ENCODE peak calls at places on chromosomes 13 and 19, in five cellular contexts. One of them, this sample, is unnamed.

GRCh38 chr13:90105276-90105675 is 1242.2 kb upstream of the MIR17HG start:
- DNase-seq in astrocyte of the cerebellum: peak; percentile 19
- DNase-seq in AG09319: no peak
- DNase-seq in left lung: no peak
- DNase-seq in progenitor cell of endocrine pancreas: no peak
- DNase-seq in this sample: no peak

GRCh38 chr19:3479177-3479818 is 1.0 kb downstream of the SMIM24 start:
- DNase-seq in astrocyte of the cerebellum: no peak
- DNase-seq in AG09319: no peak
- DNase-seq in left lung: no peak
- DNase-seq in progenitor cell of endocrine pancreas: no peak
- DNase-seq in this sample: no peak

GRCh38 chr13:105972306-105972721 is 563.1 kb downstream of the EFNB2 start:
- DNase-seq in astrocyte of the cerebellum: no peak
- DNase-seq in AG09319: no peak
- DNase-seq in left lung: no peak
- DNase-seq in progenitor cell of endocrine pancreas: no peak
- DNase-seq in this sample: no peak

GRCh38 chr13:99501952-99502310 is 659 bp downstream of the TM9SF2 start:
- DNase-seq in astrocyte of the cerebellum: no peak
- DNase-seq in AG09319: no peak
- DNase-seq in left lung: no peak
- DNase-seq in progenitor cell of endocrine pancreas: no peak
- DNase-seq in this sample: no peak

GRCh38 chr13:29861694-29862110 is 11.3 kb upstream of the UBL3 start:
- DNase-seq in astrocyte of the cerebellum: no peak
- DNase-seq in AG09319: no peak
- DNase-seq in left lung: no peak
- DNase-seq in progenitor cell of endocrine pancreas: no peak
- DNase-seq in this sample: peak; percentile 84

GRCh38 chr19:35240322-35240721 is 8.5 kb upstream of the LSR start:
- DNase-seq in astrocyte of the cerebellum: no peak
- DNase-seq in AG09319: no peak
- DNase-seq in left lung: no peak
- DNase-seq in progenitor cell of endocrine pancreas: no peak
- DNase-seq in this sample: no peak

GRCh38 chr13:103282571-103283450 is 216.6 kb upstream of the SLC10A2 start:
- DNase-seq in astrocyte of the cerebellum: peak; percentile 90
- DNase-seq in AG09319: no peak
- DNase-seq in left lung: no peak
- DNase-seq in progenitor cell of endocrine pancreas: no peak
- DNase-seq in this sample: peak; percentile 27

GRCh38 chr19:18495204-18495911 is 26.5 kb downstream of the ELL start:
- DNase-seq in astrocyte of the cerebellum: no peak
- DNase-seq in AG09319: no peak
- DNase-seq in left lung: no peak
- DNase-seq in progenitor cell of endocrine pancreas: no peak
- DNase-seq in this sample: no peak

GRCh38 chr13:21402586-21403307 is 56.4 kb downstream of the ZDHHC20 start:
- DNase-seq in astrocyte of the cerebellum: no peak
- DNase-seq in AG09319: no peak
- DNase-seq in left lung: no peak
- DNase-seq in progenitor cell of endocrine pancreas: no peak
- DNase-seq in this sample: no peak

GRCh38 chr19:44607049-44607448 is 6.3 kb upstream of the IGSF23 start:
- DNase-seq in astrocyte of the cerebellum: no peak
- DNase-seq in AG09319: peak; percentile 31
- DNase-seq in left lung: no peak
- DNase-seq in progenitor cell of endocrine pancreas: no peak
- DNase-seq in this sample: no peak

GRCh38 chr13:46295531-46296464 is 84.1 kb downstream of the LRRC63 start:
- DNase-seq in astrocyte of the cerebellum: peak; percentile 92
- DNase-seq in AG09319: peak; percentile 92
- DNase-seq in left lung: no peak
- DNase-seq in progenitor cell of endocrine pancreas: no peak
- DNase-seq in this sample: peak; percentile 49

GRCh38 chr13:28268800-28269223 is 130.5 kb downstream of the PAN3 start:
- DNase-seq in astrocyte of the cerebellum: no peak
- DNase-seq in AG09319: no peak
- DNase-seq in left lung: no peak
- DNase-seq in progenitor cell of endocrine pancreas: no peak
- DNase-seq in this sample: no peak

GRCh38 chr13:48801255-48801654 is 147.5 kb downstream of the CYSLTR2 start:
- DNase-seq in astrocyte of the cerebellum: no peak
- DNase-seq in AG09319: peak; percentile 56
- DNase-seq in left lung: no peak
- DNase-seq in progenitor cell of endocrine pancreas: no peak
- DNase-seq in this sample: peak; percentile 54

GRCh38 chr13:101691326-101691725 is 238.9 kb downstream of the ITGBL1 start:
- DNase-seq in astrocyte of the cerebellum: no peak
- DNase-seq in AG09319: no peak
- DNase-seq in left lung: no peak
- DNase-seq in progenitor cell of endocrine pancreas: no peak
- DNase-seq in this sample: no peak

GRCh38 chr13:27182844-27183497 is 11.4 kb upstream of the USP12 start:
- DNase-seq in astrocyte of the cerebellum: peak; percentile 28
- DNase-seq in AG09319: no peak
- DNase-seq in left lung: no peak
- DNase-seq in progenitor cell of endocrine pancreas: no peak
- DNase-seq in this sample: no peak

GRCh38 chr13:101529419-101529818 is 76.9 kb downstream of the ITGBL1 start:
- DNase-seq in astrocyte of the cerebellum: peak; percentile 94
- DNase-seq in AG09319: no peak
- DNase-seq in left lung: no peak
- DNase-seq in progenitor cell of endocrine pancreas: no peak
- DNase-seq in this sample: peak; percentile 39

GRCh38 chr13:94088742-94089141 is 390.7 kb downstream of the DCT start:
- DNase-seq in astrocyte of the cerebellum: no peak
- DNase-seq in AG09319: no peak
- DNase-seq in left lung: no peak
- DNase-seq in progenitor cell of endocrine pancreas: no peak
- DNase-seq in this sample: no peak

GRCh38 chr13:59205501-59205900 is 958.2 kb downstream of the DIAPH3 start:
- DNase-seq in astrocyte of the cerebellum: no peak
- DNase-seq in AG09319: no peak
- DNase-seq in left lung: no peak
- DNase-seq in progenitor cell of endocrine pancreas: no peak
- DNase-seq in this sample: no peak

GRCh38 chr19:45251452-45252354 is 632 bp downstream of the MARK4 start:
- DNase-seq in astrocyte of the cerebellum: no peak
- DNase-seq in AG09319: no peak
- DNase-seq in left lung: peak; percentile 81
- DNase-seq in progenitor cell of endocrine pancreas: peak; percentile 23
- DNase-seq in this sample: no peak

GRCh38 chr13:99974939-99975561 is 3.5 kb upstream of the ZIC5 start:
- DNase-seq in astrocyte of the cerebellum: no peak
- DNase-seq in AG09319: no peak
- DNase-seq in left lung: peak; percentile 55
- DNase-seq in progenitor cell of endocrine pancreas: no peak
- DNase-seq in this sample: no peak

GRCh38 chr13:43629691-43630480 is 156.9 kb downstream of the ENOX1 start:
- DNase-seq in astrocyte of the cerebellum: no peak
- DNase-seq in AG09319: peak; percentile 8
- DNase-seq in left lung: no peak
- DNase-seq in progenitor cell of endocrine pancreas: no peak
- DNase-seq in this sample: no peak

GRCh38 chr13:99419591-99420243 is 81.6 kb upstream of the TM9SF2 start:
- DNase-seq in astrocyte of the cerebellum: no peak
- DNase-seq in AG09319: no peak
- DNase-seq in left lung: no peak
- DNase-seq in progenitor cell of endocrine pancreas: no peak
- DNase-seq in this sample: no peak

GRCh38 chr19:50663280-50663790 is 14.1 kb downstream of the C19orf81 start:
- DNase-seq in astrocyte of the cerebellum: no peak
- DNase-seq in AG09319: no peak
- DNase-seq in left lung: no peak
- DNase-seq in progenitor cell of endocrine pancreas: no peak
- DNase-seq in this sample: no peak

GRCh38 chr13:111076156-111077013 is 38.7 kb upstream of the ARHGEF7 start:
- DNase-seq in astrocyte of the cerebellum: no peak
- DNase-seq in AG09319: no peak
- DNase-seq in left lung: no peak
- DNase-seq in progenitor cell of endocrine pancreas: no peak
- DNase-seq in this sample: no peak
- TF ChIP-seq CTCF in astrocyte of the cerebellum: no peak
- TF ChIP-seq CTCF in AG09319: no peak
- TF ChIP-seq CTCF in left lung: no peak
- TF ChIP-seq CTCF in progenitor cell of endocrine pancreas: peak; percentile 29
- TF ChIP-seq CTCF in this sample: no peak

DNA sequence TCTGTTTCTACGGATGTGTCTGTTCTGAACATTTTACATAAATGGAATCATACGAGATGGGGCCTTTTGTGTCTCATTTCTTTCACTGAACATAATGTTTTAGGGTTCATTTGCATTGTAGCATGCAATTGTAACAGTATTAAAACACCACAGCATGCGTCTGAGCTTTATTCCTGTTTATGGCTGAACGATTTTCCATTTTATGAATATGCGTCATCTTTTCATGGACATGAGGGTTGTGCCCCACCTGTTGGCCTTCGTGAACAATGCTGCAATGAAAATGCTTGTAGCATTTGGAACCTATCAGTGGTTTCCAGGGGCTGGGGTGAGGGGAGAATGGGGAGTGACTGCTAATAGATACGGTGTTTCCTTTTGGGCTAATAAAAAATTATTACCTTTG is 5.1 kb downstream of the OR10H1 start:
- DNase-seq in astrocyte of the cerebellum: no peak
- DNase-seq in AG09319: no peak
- DNase-seq in left lung: no peak
- DNase-seq in progenitor cell of endocrine pancreas: no peak
- DNase-seq in this sample: no peak
- TF ChIP-seq CTCF in astrocyte of the cerebellum: no peak
- TF ChIP-seq CTCF in AG09319: no peak
- TF ChIP-seq CTCF in left lung: no peak
- TF ChIP-seq CTCF in progenitor cell of endocrine pancreas: no peak
- TF ChIP-seq CTCF in this sample: no peak

GRCh38 chr19:33769208-33769607 is 27.5 kb upstream of the KCTD15 start:
- DNase-seq in astrocyte of the cerebellum: no peak
- DNase-seq in AG09319: no peak
- DNase-seq in left lung: no peak
- DNase-seq in progenitor cell of endocrine pancreas: no peak
- DNase-seq in this sample: no peak

GRCh38 chr19:33771308-33772101 is 25.2 kb upstream of the KCTD15 start:
- DNase-seq in astrocyte of the cerebellum: no peak
- DNase-seq in AG09319: peak; percentile 22
- DNase-seq in left lung: no peak
- DNase-seq in progenitor cell of endocrine pancreas: peak; percentile 81
- DNase-seq in this sample: peak; percentile 18

GRCh38 chr19:33770107-33770506 is 26.6 kb upstream of the KCTD15 start:
- DNase-seq in astrocyte of the cerebellum: no peak
- DNase-seq in AG09319: no peak
- DNase-seq in left lung: no peak
- DNase-seq in progenitor cell of endocrine pancreas: no peak
- DNase-seq in this sample: no peak

GRCh38 chr19:33766623-33767022 is 30.0 kb upstream of the KCTD15 start:
- DNase-seq in astrocyte of the cerebellum: no peak
- DNase-seq in AG09319: no peak
- DNase-seq in left lung: no peak
- DNase-seq in progenitor cell of endocrine pancreas: no peak
- DNase-seq in this sample: no peak

GRCh38 chr19:33767898-33768413 is 28.7 kb upstream of the KCTD15 start:
- DNase-seq in astrocyte of the cerebellum: no peak
- DNase-seq in AG09319: no peak
- DNase-seq in left lung: no peak
- DNase-seq in progenitor cell of endocrine pancreas: peak; percentile 84
- DNase-seq in this sample: no peak
- TF ChIP-seq CTCF in astrocyte of the cerebellum: peak; percentile 32
- TF ChIP-seq CTCF in AG09319: peak; percentile 13
- TF ChIP-seq CTCF in left lung: no peak
- TF ChIP-seq CTCF in progenitor cell of endocrine pancreas: peak; percentile 63
- TF ChIP-seq CTCF in this sample: peak; percentile 31

DNA sequence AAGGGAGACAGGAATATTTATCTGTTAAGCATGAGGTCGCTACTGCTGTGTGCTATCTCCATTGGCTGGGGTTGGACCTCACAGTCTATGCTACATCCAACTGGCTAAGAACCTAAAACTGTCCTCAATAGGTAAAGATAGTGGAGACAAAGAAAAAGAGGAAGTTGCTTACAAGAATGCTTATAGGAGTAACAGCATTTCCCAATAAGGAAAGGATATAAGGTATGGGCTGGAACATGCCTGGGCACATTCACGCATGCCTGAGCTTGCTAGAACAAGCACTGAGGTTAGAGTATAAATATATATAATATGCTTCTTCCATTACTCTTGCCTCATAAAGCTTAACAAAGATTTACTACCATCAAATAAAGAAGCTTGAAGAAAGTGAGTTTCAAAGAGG is 47.9 kb upstream of the CEACAM21 start:
- DNase-seq in astrocyte of the cerebellum: no peak
- DNase-seq in AG09319: no peak
- DNase-seq in left lung: no peak
- DNase-seq in progenitor cell of endocrine pancreas: no peak
- DNase-seq in this sample: no peak
- TF ChIP-seq CTCF in astrocyte of the cerebellum: no peak
- TF ChIP-seq CTCF in AG09319: no peak
- TF ChIP-seq CTCF in left lung: no peak
- TF ChIP-seq CTCF in progenitor cell of endocrine pancreas: no peak
- TF ChIP-seq CTCF in this sample: no peak

GRCh38 chr13:110363009-110363408 is 55.9 kb downstream of the COL4A2 start:
- DNase-seq in astrocyte of the cerebellum: no peak
- DNase-seq in AG09319: no peak
- DNase-seq in left lung: no peak
- DNase-seq in progenitor cell of endocrine pancreas: no peak
- DNase-seq in this sample: no peak
- TF ChIP-seq CTCF in astrocyte of the cerebellum: no peak
- TF ChIP-seq CTCF in AG09319: peak; percentile 6
- TF ChIP-seq CTCF in left lung: no peak
- TF ChIP-seq CTCF in progenitor cell of endocrine pancreas: peak; percentile 17
- TF ChIP-seq CTCF in this sample: peak; percentile 10

DNA sequence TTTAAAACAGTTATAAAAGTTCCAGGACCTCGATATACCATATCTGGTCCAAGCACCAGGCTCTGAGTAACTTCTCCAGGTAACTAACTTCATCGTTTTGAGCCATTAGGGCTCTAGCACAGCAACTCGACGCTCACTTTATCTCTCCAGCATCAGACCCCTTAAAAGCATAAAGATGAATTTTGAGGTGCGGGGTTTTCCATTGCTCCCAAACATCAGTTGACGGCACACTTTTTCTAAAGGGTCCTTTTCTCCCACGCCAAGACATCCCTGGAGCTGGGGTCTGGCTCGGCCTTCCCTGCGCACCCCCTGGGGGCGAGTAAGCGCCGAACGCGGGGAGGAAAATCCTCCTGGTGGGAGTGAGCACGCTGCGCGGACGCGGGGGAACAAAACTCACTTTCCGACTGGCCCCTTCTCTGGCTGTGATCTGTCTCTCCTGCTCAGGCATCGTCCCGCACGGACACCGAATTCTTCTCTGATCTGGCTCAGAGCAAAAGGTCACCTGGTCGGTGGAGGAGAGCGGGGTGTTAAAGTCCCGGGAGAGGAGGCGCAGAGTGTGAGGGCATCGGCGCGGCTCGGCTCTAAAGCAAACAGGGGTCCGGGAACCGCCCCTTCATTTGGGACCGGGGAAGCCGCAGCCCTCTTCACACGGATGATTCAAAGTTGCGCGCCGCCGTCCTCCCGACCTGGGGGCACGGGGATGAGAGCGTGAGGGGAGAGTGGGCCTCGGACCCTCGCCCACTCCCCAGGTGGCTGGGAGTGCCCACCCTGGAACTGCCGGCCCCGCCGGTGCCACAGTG is at the start of gene ATP7B:
- DNase-seq in astrocyte of the cerebellum: no peak
- DNase-seq in AG09319: no peak
- DNase-seq in left lung: peak; percentile 81
- DNase-seq in progenitor cell of endocrine pancreas: peak; percentile 28
- DNase-seq in this sample: no peak
- TF ChIP-seq CTCF in astrocyte of the cerebellum: peak; percentile 22
- TF ChIP-seq CTCF in AG09319: peak; percentile 8
- TF ChIP-seq CTCF in left lung: no peak
- TF ChIP-seq CTCF in progenitor cell of endocrine pancreas: peak; percentile 47
- TF ChIP-seq CTCF in this sample: peak; percentile 25

This sample was measured in AG04450.